ENCODE peak calls at places on chromosomes 7 and 10, in seven cellular contexts. A is kidney, K is KBM-7, W is heart left ventricle, T is mucosa of gallbladder, V is H7, O is pulmonary artery endothelial cell. N is an unnamed sample.

GRCh38 chr7:121000091-121000983 is 11.8 kb downstream of the CPED1 start:
- DNase-seq in A (no peak), K (no peak), W (no peak), T (no peak), V (no peak), O (no peak), N (no peak)

GRCh38 chr10:32983333-32983909 is 25.4 kb upstream of the ITGB1 start:
- DNase-seq in A (no peak), K (no peak), W (no peak), T (no peak), V (no peak), O (no peak), N (peak; percentile 82)

GRCh38 chr7:106112118-106112971 is at the start of gene SYPL1:
- DNase-seq in A (peak; percentile 99), K (peak; percentile 84), W (peak; percentile 93), T (peak; percentile 94), V (peak; percentile 95), O (peak; percentile 64), N (peak; percentile 94)

GRCh38 chr10:126140746-126141273 is 244.4 kb downstream of the FANK1 start:
- DNase-seq in A (no peak), K (no peak), W (no peak), T (peak; percentile 5), V (no peak), O (no peak), N (no peak)

GRCh38 chr10:97081621-97082235 is 104.0 kb downstream of the SLIT1 start:
- DNase-seq in A (no peak), K (peak; percentile 69), W (peak; percentile 37), T (peak; percentile 49), V (peak; percentile 90), O (no peak), N (peak; percentile 24)

GRCh38 chr7:43081603-43082002 is 30.8 kb upstream of the HECW1 start:
- DNase-seq in A (no peak), K (no peak), W (no peak), T (no peak), V (no peak), O (no peak), N (no peak)

GRCh38 chr7:50781371-50781770 is 1.3 kb downstream of the GRB10 start:
- DNase-seq in A (no peak), K (no peak), W (peak; percentile 37), T (no peak), V (peak; percentile 64), O (no peak), N (no peak)

GRCh38 chr10:70952446-70952845 is 64.1 kb upstream of the PCBD1 start:
- DNase-seq in A (no peak), K (no peak), W (no peak), T (no peak), V (no peak), O (no peak), N (no peak)

GRCh38 chr10:43048301-43049051 is 28.4 kb upstream of the RET start:
- DNase-seq in A (no peak), K (no peak), W (peak; percentile 0), T (no peak), V (no peak), O (no peak), N (no peak)

GRCh38 chr10:101060036-101060950 is 1.5 kb upstream of the KAZALD1 start:
- DNase-seq in A (peak; percentile 91), K (peak; percentile 93), W (peak; percentile 93), T (peak; percentile 98), V (peak; percentile 76), O (peak; percentile 72), N (peak; percentile 89)

GRCh38 chr7:123747620-123748141 is 1.1 kb downstream of the WASL start:
- DNase-seq in A (peak; percentile 63), K (peak; percentile 85), W (peak; percentile 66), T (peak; percentile 60), V (peak; percentile 73), O (no peak), N (peak; percentile 70)

GRCh38 chr10:30028006-30028441 is 31.4 kb downstream of the JCAD start:
- DNase-seq in A (no peak), K (peak; percentile 11), W (peak; percentile 71), T (peak; percentile 41), V (no peak), O (peak; percentile 90), N (no peak)